ENCODE peak calls at places on chromosomes 3 and 15, in five cellular contexts. One of them, this sample, is unnamed.

GRCh38 chr3:77041756-77042155 is 1.9 kb downstream of the ROBO2 start:
- DNase-seq in fibroblast of lung: no peak
- DNase-seq in mucosa of descending colon: no peak
- DNase-seq in astrocyte: no peak
- DNase-seq in neural progenitor cell: no peak
- DNase-seq in this sample: no peak

GRCh38 chr3:161412117-161412516 is 40.8 kb upstream of the SPTSSB start:
- DNase-seq in fibroblast of lung: no peak
- DNase-seq in neural progenitor cell: no peak
- DNase-seq in mucosa of descending colon: no peak
- DNase-seq in astrocyte: no peak
- DNase-seq in this sample: no peak

GRCh38 chr15:92073044-92073785 is 219.7 kb downstream of the SLCO3A1 start:
- DNase-seq in mucosa of descending colon: no peak
- DNase-seq in neural progenitor cell: no peak
- DNase-seq in fibroblast of lung: peak; percentile 23
- DNase-seq in astrocyte: peak; percentile 26
- DNase-seq in this sample: no peak

GRCh38 chr15:64348455-64348854 is 7.5 kb downstream of the CSNK1G1 start:
- DNase-seq in neural progenitor cell: no peak
- DNase-seq in mucosa of descending colon: no peak
- DNase-seq in astrocyte: peak; percentile 47
- DNase-seq in fibroblast of lung: peak; percentile 61
- DNase-seq in this sample: no peak

GRCh38 chr3:53842436-53843194 is 3.6 kb downstream of the CHDH start:
- DNase-seq in fibroblast of lung: peak; percentile 40
- DNase-seq in mucosa of descending colon: peak; percentile 81
- DNase-seq in astrocyte: peak; percentile 31
- DNase-seq in neural progenitor cell: peak; percentile 19
- DNase-seq in this sample: no peak

GRCh38 chr15:23686466-23687142 is 501 bp downstream of the NDN start:
- DNase-seq in neural progenitor cell: peak; percentile 51
- DNase-seq in fibroblast of lung: peak; percentile 27
- DNase-seq in mucosa of descending colon: peak; percentile 28
- DNase-seq in astrocyte: peak; percentile 10
- DNase-seq in this sample: no peak

GRCh38 chr15:89772933-89773583 is 3.1 kb upstream of the MESP2 start:
- DNase-seq in fibroblast of lung: peak; percentile 20
- DNase-seq in astrocyte: no peak
- DNase-seq in neural progenitor cell: no peak
- DNase-seq in mucosa of descending colon: no peak
- DNase-seq in this sample: peak; percentile 70

GRCh38 chr15:69585937-69586336 is 133.3 kb downstream of the RPLP1 start:
- DNase-seq in neural progenitor cell: peak; percentile 19
- DNase-seq in mucosa of descending colon: no peak
- DNase-seq in astrocyte: no peak
- DNase-seq in fibroblast of lung: no peak
- DNase-seq in this sample: no peak

GRCh38 chr15:48928877-48929538 is 34.7 kb downstream of the SHC4 start:
- DNase-seq in astrocyte: peak; percentile 63
- DNase-seq in fibroblast of lung: peak; percentile 76
- DNase-seq in neural progenitor cell: no peak
- DNase-seq in mucosa of descending colon: no peak
- DNase-seq in this sample: peak; percentile 45

GRCh38 chr15:32029409-32029861 is 880 bp upstream of the CHRNA7 start:
- DNase-seq in neural progenitor cell: peak; percentile 80
- DNase-seq in fibroblast of lung: no peak
- DNase-seq in astrocyte: no peak
- DNase-seq in mucosa of descending colon: peak; percentile 51
- DNase-seq in this sample: peak; percentile 18

GRCh38 chr3:134328147-134328591 is 46.1 kb downstream of the AMOTL2 start:
- DNase-seq in fibroblast of lung: peak; percentile 98
- DNase-seq in neural progenitor cell: no peak
- DNase-seq in astrocyte: peak; percentile 97
- DNase-seq in mucosa of descending colon: no peak
- DNase-seq in this sample: peak; percentile 93

GRCh38 chr3:98003306-98003969 is 31.2 kb upstream of the RIOX2 start:
- DNase-seq in fibroblast of lung: no peak
- DNase-seq in astrocyte: no peak
- DNase-seq in neural progenitor cell: no peak
- DNase-seq in mucosa of descending colon: no peak
- DNase-seq in this sample: no peak

DNA sequence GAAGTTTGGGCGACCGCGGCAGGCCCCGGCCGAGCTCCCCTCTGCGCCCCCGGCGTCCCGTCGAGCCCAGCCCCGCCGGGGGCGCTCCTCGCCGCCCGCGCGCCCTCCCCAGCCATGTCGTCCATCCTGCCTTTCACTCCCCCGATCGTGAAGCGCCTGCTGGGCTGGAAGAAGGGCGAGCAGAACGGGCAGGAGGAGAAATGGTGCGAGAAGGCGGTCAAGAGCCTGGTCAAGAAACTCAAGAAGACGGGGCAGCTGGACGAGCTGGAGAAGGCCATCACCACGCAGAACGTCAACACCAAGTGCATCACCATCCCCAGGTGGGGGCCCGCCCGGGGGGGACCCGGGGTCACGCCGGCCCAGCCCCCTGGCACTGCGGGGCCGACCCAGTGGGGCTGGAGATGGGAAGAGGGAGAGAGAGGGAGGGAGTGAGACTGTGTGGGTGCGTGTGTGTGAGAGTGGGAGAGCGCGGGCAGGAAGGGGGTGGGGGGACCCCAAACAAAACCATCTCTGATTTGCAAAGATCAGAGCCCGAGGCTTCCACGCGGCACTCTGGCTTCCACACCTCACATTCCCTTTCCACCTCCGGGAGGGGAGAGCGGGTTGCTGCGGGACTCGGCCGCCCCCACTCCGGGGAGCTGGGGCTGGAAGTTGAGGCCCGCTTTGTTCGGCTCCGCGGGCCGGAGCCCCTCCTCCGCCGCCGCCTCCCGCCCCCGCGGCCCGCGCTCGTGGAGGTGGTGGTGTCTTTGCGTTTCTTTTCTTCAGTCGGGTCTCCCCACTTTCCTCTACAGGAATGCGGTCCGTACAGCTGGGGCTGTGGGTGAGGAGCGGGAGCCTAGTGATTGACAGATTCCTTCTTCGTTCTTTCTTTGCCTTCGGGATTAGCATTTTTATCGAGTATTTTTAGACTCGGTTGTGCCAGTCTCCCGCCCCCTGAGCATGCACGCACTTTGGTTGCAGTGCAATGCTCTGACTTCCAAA is 929 bp downstream of the SMAD3 start:
- DNase-seq in astrocyte: no peak
- DNase-seq in neural progenitor cell: peak; percentile 77
- DNase-seq in fibroblast of lung: no peak
- DNase-seq in mucosa of descending colon: peak; percentile 68
- DNase-seq in this sample: no peak
- H3K4me1 ChIP-seq in astrocyte: peaks cover 48% of the 10 kb centered on the region
- H3K4me1 ChIP-seq in neural progenitor cell: peaks cover 51% of the 10 kb centered on the region
- H3K4me1 ChIP-seq in fibroblast of lung: peaks cover 4% of the 10 kb centered on the region
- H3K4me1 ChIP-seq in mucosa of descending colon: peaks cover 46% of the 10 kb centered on the region
- H3K4me1 ChIP-seq in this sample: peaks cover 33% of the 10 kb centered on the region

GRCh38 chr3:126201168-126201567 is 20.8 kb upstream of the ALDH1L1 start:
- DNase-seq in astrocyte: no peak
- DNase-seq in fibroblast of lung: no peak
- DNase-seq in neural progenitor cell: no peak
- DNase-seq in mucosa of descending colon: no peak
- DNase-seq in this sample: no peak
- H3K4me1 ChIP-seq in astrocyte: no peaks in the 10 kb centered on the region
- H3K4me1 ChIP-seq in fibroblast of lung: no peaks in the 10 kb centered on the region
- H3K4me1 ChIP-seq in neural progenitor cell: peaks cover 9% of the 10 kb centered on the region
- H3K4me1 ChIP-seq in mucosa of descending colon: no peaks in the 10 kb centered on the region
- H3K4me1 ChIP-seq in this sample: no peaks in the 10 kb centered on the region

DNA sequence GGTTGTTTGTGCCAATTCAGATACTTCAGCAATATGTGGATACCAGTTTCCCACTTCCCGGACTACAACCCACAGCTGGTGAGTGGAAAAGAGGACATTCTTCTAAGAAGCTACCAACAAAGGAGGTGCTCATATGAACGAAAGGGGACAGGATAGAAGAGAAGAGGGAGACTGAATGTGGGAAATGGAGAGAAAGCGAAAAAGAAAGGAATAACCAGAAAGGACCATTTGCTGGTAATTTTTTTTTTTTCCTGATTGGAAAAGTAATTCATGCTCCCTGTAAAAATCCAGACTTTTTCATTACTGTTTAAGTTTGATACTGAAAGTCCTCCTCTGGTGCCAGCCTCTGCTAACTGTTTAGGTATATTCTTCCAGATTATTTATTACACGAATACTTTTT is 1.5 kb upstream of the CHAC1 start:
- DNase-seq in fibroblast of lung: no peak
- DNase-seq in astrocyte: no peak
- DNase-seq in mucosa of descending colon: no peak
- DNase-seq in neural progenitor cell: no peak
- DNase-seq in this sample: no peak
- H3K4me1 ChIP-seq in fibroblast of lung: peaks cover 2% of the 10 kb centered on the region
- H3K4me1 ChIP-seq in astrocyte: peaks cover 10% of the 10 kb centered on the region
- H3K4me1 ChIP-seq in mucosa of descending colon: peaks cover 16% of the 10 kb centered on the region
- H3K4me1 ChIP-seq in neural progenitor cell: peaks cover 4% of the 10 kb centered on the region
- H3K4me1 ChIP-seq in this sample: no peaks in the 10 kb centered on the region

DNA sequence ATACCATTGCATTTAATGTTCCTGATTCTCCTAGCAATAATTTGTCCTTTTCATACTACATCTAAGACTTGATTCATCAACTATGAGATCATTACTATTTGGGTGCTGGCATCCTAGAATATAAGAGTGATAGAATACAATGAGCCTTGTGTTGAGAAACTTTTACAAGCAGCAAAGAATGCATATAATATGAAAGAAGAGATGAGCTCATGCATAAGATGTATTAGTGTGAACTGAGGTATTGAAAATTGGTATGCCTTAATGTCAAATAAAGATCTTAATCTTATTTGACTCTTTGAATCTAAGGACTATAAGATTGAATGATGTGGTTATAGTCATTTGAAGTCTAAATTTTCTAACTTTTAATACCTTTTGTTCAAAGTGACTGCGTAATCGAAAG is 220.0 kb upstream of the ARHGEF26 start:
- DNase-seq in mucosa of descending colon: no peak
- DNase-seq in neural progenitor cell: no peak
- DNase-seq in astrocyte: peak; percentile 28
- DNase-seq in fibroblast of lung: peak; percentile 54
- DNase-seq in this sample: peak; percentile 78
- H3K4me1 ChIP-seq in mucosa of descending colon: no peaks in the 10 kb centered on the region
- H3K4me1 ChIP-seq in neural progenitor cell: no peaks in the 10 kb centered on the region
- H3K4me1 ChIP-seq in astrocyte: peaks cover 6% of the 10 kb centered on the region
- H3K4me1 ChIP-seq in fibroblast of lung: no peaks in the 10 kb centered on the region
- H3K4me1 ChIP-seq in this sample: peaks cover 4% of the 10 kb centered on the region

GRCh38 chr3:39915027-39915426 is 105.6 kb downstream of the MYRIP start:
- DNase-seq in fibroblast of lung: no peak
- DNase-seq in mucosa of descending colon: no peak
- DNase-seq in neural progenitor cell: no peak
- DNase-seq in astrocyte: no peak
- DNase-seq in this sample: no peak

GRCh38 chr3:39910135-39910534 is 100.7 kb downstream of the MYRIP start:
- DNase-seq in fibroblast of lung: no peak
- DNase-seq in mucosa of descending colon: no peak
- DNase-seq in astrocyte: no peak
- DNase-seq in neural progenitor cell: no peak
- DNase-seq in this sample: no peak

GRCh38 chr3:39910828-39911464 is 101.5 kb downstream of the MYRIP start:
- DNase-seq in astrocyte: peak; percentile 60
- DNase-seq in neural progenitor cell: no peak
- DNase-seq in mucosa of descending colon: no peak
- DNase-seq in fibroblast of lung: peak; percentile 68
- DNase-seq in this sample: peak; percentile 11

GRCh38 chr3:39907981-39908380 is 98.6 kb downstream of the MYRIP start:
- DNase-seq in mucosa of descending colon: peak; percentile 55
- DNase-seq in astrocyte: no peak
- DNase-seq in fibroblast of lung: peak; percentile 5
- DNase-seq in neural progenitor cell: no peak
- DNase-seq in this sample: no peak

GRCh38 chr3:39911465-39912309 is 102.3 kb downstream of the MYRIP start:
- DNase-seq in mucosa of descending colon: peak; percentile 34
- DNase-seq in astrocyte: peak; percentile 77
- DNase-seq in neural progenitor cell: no peak
- DNase-seq in fibroblast of lung: peak; percentile 83
- DNase-seq in this sample: peak; percentile 42
- H3K4me1 ChIP-seq in mucosa of descending colon: peaks cover 13% of the 10 kb centered on the region
- H3K4me1 ChIP-seq in astrocyte: peaks cover 14% of the 10 kb centered on the region
- H3K4me1 ChIP-seq in neural progenitor cell: no peaks in the 10 kb centered on the region
- H3K4me1 ChIP-seq in fibroblast of lung: no peaks in the 10 kb centered on the region
- H3K4me1 ChIP-seq in this sample: peaks cover 4% of the 10 kb centered on the region

GRCh38 chr3:66406186-66406585 is 94.6 kb downstream of the LRIG1 start:
- DNase-seq in astrocyte: no peak
- DNase-seq in mucosa of descending colon: no peak
- DNase-seq in neural progenitor cell: no peak
- DNase-seq in fibroblast of lung: no peak
- DNase-seq in this sample: no peak

GRCh38 chr3:66405701-66406091 is 95.1 kb downstream of the LRIG1 start:
- DNase-seq in astrocyte: peak; percentile 93
- DNase-seq in neural progenitor cell: no peak
- DNase-seq in fibroblast of lung: peak; percentile 95
- DNase-seq in mucosa of descending colon: no peak
- DNase-seq in this sample: no peak

GRCh38 chr3:66404246-66404645 is 96.6 kb downstream of the LRIG1 start:
- DNase-seq in fibroblast of lung: no peak
- DNase-seq in neural progenitor cell: no peak
- DNase-seq in mucosa of descending colon: no peak
- DNase-seq in astrocyte: no peak
- DNase-seq in this sample: no peak

GRCh38 chr3:66403268-66403990 is 97.4 kb downstream of the LRIG1 start:
- DNase-seq in fibroblast of lung: peak; percentile 64
- DNase-seq in mucosa of descending colon: no peak
- DNase-seq in neural progenitor cell: no peak
- DNase-seq in astrocyte: peak; percentile 55
- DNase-seq in this sample: no peak

GRCh38 chr3:66404903-66405700 is 95.7 kb downstream of the LRIG1 start:
- DNase-seq in fibroblast of lung: peak; percentile 52
- DNase-seq in mucosa of descending colon: no peak
- DNase-seq in astrocyte: peak; percentile 37
- DNase-seq in neural progenitor cell: no peak
- DNase-seq in this sample: no peak
- H3K4me1 ChIP-seq in fibroblast of lung: peaks cover 35% of the 10 kb centered on the region
- H3K4me1 ChIP-seq in mucosa of descending colon: peaks cover 9% of the 10 kb centered on the region
- H3K4me1 ChIP-seq in astrocyte: peaks cover 53% of the 10 kb centered on the region
- H3K4me1 ChIP-seq in neural progenitor cell: peaks cover 49% of the 10 kb centered on the region
- H3K4me1 ChIP-seq in this sample: no peaks in the 10 kb centered on the region

GRCh38 chr3:32438596-32439344 is 47.1 kb downstream of the CMTM7 start:
- DNase-seq in mucosa of descending colon: no peak
- DNase-seq in fibroblast of lung: peak; percentile 40
- DNase-seq in neural progenitor cell: no peak
- DNase-seq in astrocyte: peak; percentile 29
- DNase-seq in this sample: no peak
- H3K4me1 ChIP-seq in mucosa of descending colon: no peaks in the 10 kb centered on the region
- H3K4me1 ChIP-seq in fibroblast of lung: no peaks in the 10 kb centered on the region
- H3K4me1 ChIP-seq in neural progenitor cell: no peaks in the 10 kb centered on the region
- H3K4me1 ChIP-seq in astrocyte: no peaks in the 10 kb centered on the region
- H3K4me1 ChIP-seq in this sample: peaks cover 13% of the 10 kb centered on the region

GRCh38 chr15:25846377-25846776 is 16.8 kb downstream of the ATP10A start:
- DNase-seq in fibroblast of lung: no peak
- DNase-seq in mucosa of descending colon: no peak
- DNase-seq in neural progenitor cell: no peak
- DNase-seq in astrocyte: no peak
- DNase-seq in this sample: no peak
- H3K4me1 ChIP-seq in fibroblast of lung: peaks cover 22% of the 10 kb centered on the region
- H3K4me1 ChIP-seq in mucosa of descending colon: peaks cover 5% of the 10 kb centered on the region
- H3K4me1 ChIP-seq in neural progenitor cell: peaks cover 19% of the 10 kb centered on the region
- H3K4me1 ChIP-seq in astrocyte: peaks cover 26% of the 10 kb centered on the region
- H3K4me1 ChIP-seq in this sample: no peaks in the 10 kb centered on the region

This sample was measured in foreskin keratinocyte.